ENCODE peak calls at places on chromosome 7, in eight cellular contexts. D is A549, M is stomach, J is heart right ventricle, O is Peyer's patch, N is GM23248, U is mammary epithelial cell, E is lower lobe of right lung. W is an unnamed sample.

GRCh38 chr7:151757274-151757673 is 119.6 kb downstream of the PRKAG2 start:
- DNase-seq in D (no peak), M (no peak), J (no peak), O (no peak), N (peak; percentile 48), U (no peak), E (no peak), W (no peak)

GRCh38 chr7:83547526-83547925 is 101.4 kb downstream of the SEMA3E start:
- DNase-seq in D (peak; percentile 7), M (peak; percentile 72), J (no peak), O (no peak), N (peak; percentile 42), U (peak; percentile 82), E (no peak), W (no peak)

GRCh38 chr7:143027032-143027431 is at the start of gene OR9A2:
- DNase-seq in D (no peak), M (no peak), J (no peak), O (no peak), N (no peak), U (no peak), E (no peak), W (no peak)

GRCh38 chr7:121081327-121081936 is 92.9 kb downstream of the CPED1 start:
- DNase-seq in D (peak; percentile 4), M (no peak), J (no peak), O (no peak), N (peak; percentile 83), U (peak; percentile 67), E (no peak), W (no peak)

GRCh38 chr7:95989301-95989700 is 216.9 kb downstream of the DYNC1I1 start:
- DNase-seq in D (no peak), M (peak; percentile 62), J (no peak), O (no peak), N (no peak), U (no peak), E (no peak), W (no peak)

GRCh38 chr7:156238366-156239133 is 402.0 kb upstream of the RNF32 start:
- DNase-seq in D (no peak), M (no peak), J (no peak), O (no peak), N (no peak), U (no peak), E (no peak), W (no peak)

GRCh38 chr7:28800150-28800549 is 158.0 kb downstream of the TRIL start:
- DNase-seq in D (no peak), M (no peak), J (peak; percentile 15), O (no peak), N (no peak), U (no peak), E (peak; percentile 71), W (no peak)

GRCh38 chr7:124275411-124275810 is 242.5 kb upstream of the TMEM229A start:
- DNase-seq in D (no peak), M (no peak), J (no peak), O (no peak), N (no peak), U (no peak), E (no peak), W (no peak)

GRCh38 chr7:102111063-102111757 is 175.5 kb upstream of the SH2B2 start:
- DNase-seq in D (no peak), M (no peak), J (no peak), O (no peak), N (no peak), U (no peak), E (no peak), W (no peak)

GRCh38 chr7:516606-517456 is 2.8 kb downstream of the PDGFA start:
- DNase-seq in D (peak; percentile 62), M (peak; percentile 72), J (peak; percentile 56), O (peak; percentile 91), N (peak; percentile 93), U (peak; percentile 73), E (no peak), W (peak; percentile 76)

GRCh38 chr7:114508096-114508495 is 93.5 kb downstream of the FOXP2 start:
- DNase-seq in D (no peak), M (no peak), J (no peak), O (no peak), N (peak; percentile 58), U (no peak), E (no peak), W (no peak)

GRCh38 chr7:143356414-143357050 is 6.0 kb downstream of the FAM131B start:
- DNase-seq in D (no peak), M (no peak), J (no peak), O (no peak), N (no peak), U (no peak), E (no peak), W (no peak)

GRCh38 chr7:132778761-132779160 is 202.5 kb upstream of the PLXNA4 start:
- DNase-seq in D (no peak), M (no peak), J (no peak), O (no peak), N (no peak), U (peak; percentile 9), E (no peak), W (no peak)

GRCh38 chr7:51045319-51046102 is 262.8 kb upstream of the GRB10 start:
- DNase-seq in D (peak; percentile 49), M (no peak), J (no peak), O (no peak), N (peak; percentile 30), U (peak; percentile 60), E (no peak), W (no peak)

GRCh38 chr7:42237162-42237821 is at the start of gene GLI3:
- DNase-seq in D (peak; percentile 60), M (peak; percentile 58), J (peak; percentile 83), O (peak; percentile 61), N (peak; percentile 93), U (peak; percentile 93), E (peak; percentile 74), W (peak; percentile 90)

GRCh38 chr7:45626441-45627430 is 52.6 kb downstream of the ADCY1 start:
- DNase-seq in D (no peak), M (no peak), J (no peak), O (no peak), N (no peak), U (no peak), E (no peak), W (no peak)

GRCh38 chr7:130463553-130464434 is 23.0 kb upstream of the CEP41 start:
- DNase-seq in D (no peak), M (no peak), J (no peak), O (no peak), N (no peak), U (no peak), E (no peak), W (no peak)

DNA sequence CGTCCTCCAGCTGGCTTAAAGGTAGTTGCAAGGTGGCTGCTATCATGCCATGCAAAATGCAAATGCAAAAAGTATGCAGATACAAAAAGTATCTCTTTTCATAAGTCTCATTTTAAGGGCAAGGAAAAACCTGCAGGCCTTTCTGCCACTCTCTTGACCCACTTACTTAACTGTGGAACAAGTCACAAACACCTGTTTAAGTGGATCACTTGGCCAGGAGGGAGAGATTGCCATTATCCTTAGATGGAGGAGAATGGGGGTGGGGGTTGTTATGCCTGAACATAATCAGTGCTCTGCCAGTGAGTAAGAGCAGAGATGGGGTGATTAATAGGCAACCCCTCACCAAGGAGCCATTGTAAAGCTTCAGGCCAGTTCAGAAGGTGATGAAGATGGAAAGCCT is 25.1 kb upstream of the HERPUD2 start:
- DNase-seq in D (no peak), M (no peak), J (no peak), O (no peak), N (no peak), U (no peak), E (no peak), W (no peak)
- H3K27ac ChIP-seq in D (no peak overlapping the region), M (no peak overlapping the region), J (no peak overlapping the region), O (no peak overlapping the region), N (no peak overlapping the region), U (no peak overlapping the region), E (no peak overlapping the region), W (no peak overlapping the region)

DNA sequence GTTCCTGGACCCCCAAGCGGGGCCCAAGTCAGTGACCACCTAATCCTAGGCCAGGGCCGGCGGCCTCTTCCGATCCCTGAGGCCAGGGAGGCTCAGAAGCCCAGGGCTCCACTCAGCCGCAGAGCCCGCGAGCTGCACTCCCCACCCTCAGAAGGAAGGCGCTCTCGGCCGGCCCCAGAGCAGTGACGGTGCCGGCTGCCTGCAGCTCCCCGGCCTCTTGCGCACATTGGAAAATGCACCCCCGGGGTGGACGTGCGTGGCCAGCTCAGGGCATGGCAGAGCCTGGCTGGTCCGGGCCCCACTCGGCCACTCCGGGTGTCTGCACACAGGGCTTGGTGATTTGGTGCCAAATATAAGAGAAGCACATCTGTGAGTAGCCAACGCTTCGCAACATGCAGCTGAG is 269.1 kb downstream of the PTPRN2 start:
- DNase-seq in D (no peak), M (no peak), J (no peak), O (no peak), N (no peak), U (no peak), E (no peak), W (no peak)
- H3K9me3 ChIP-seq in D (no peaks in the 10 kb centered on the region), M (no peaks in the 10 kb centered on the region), J (no peaks in the 10 kb centered on the region), O (no peaks in the 10 kb centered on the region), N (no peaks in the 10 kb centered on the region), U (peaks cover 51% of the 10 kb centered on the region), E (no peaks in the 10 kb centered on the region), W (peaks cover 1% of the 10 kb centered on the region)

DNA sequence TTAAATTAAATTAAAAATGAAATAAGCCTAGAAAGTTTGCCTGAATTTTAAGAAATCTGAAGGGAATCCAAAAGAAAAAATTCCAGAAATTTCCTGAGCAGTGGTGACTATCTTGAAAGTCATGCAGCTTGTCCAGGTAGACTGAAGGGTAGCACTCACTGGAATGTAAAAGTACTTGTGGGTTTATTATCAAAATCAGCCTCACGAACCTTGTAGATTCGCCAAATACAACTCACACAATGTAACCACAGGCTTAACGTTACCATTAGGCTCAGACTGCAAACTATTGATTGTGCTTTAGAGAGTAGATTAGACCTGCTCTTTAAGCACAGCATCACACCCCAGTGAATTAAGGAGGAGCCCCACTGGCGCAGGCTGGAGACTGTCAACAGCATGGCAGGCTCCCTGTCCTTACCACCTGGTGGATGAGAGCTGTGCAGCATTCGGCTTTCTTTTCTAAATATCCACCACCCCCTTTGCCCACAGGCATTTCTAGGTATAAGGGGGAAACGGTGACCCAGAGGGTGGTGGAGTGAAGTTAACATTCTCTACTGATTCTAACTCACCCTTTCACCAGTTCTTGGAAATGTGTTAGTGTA is 56.7 kb downstream of the GSDME start:
- DNase-seq in D (no peak), M (no peak), J (no peak), O (no peak), N (no peak), U (peak; percentile 37), E (no peak), W (no peak)
- H3K27ac ChIP-seq in D (no peak overlapping the region), M (no peak overlapping the region), J (no peak overlapping the region), O (no peak overlapping the region), N (no peak overlapping the region), U (peak overlapping the region; percentile 11), E (no peak overlapping the region), W (no peak overlapping the region)

GRCh38 chr7:55382251-55382650 is 17.1 kb downstream of the LANCL2 start:
- DNase-seq in D (no peak), M (no peak), J (no peak), O (no peak), N (no peak), U (no peak), E (no peak), W (no peak)
- H3K9me3 ChIP-seq in D (peaks cover 13% of the 10 kb centered on the region), M (no peaks in the 10 kb centered on the region), J (no peaks in the 10 kb centered on the region), O (no peaks in the 10 kb centered on the region), N (no peaks in the 10 kb centered on the region), U (peaks cover 17% of the 10 kb centered on the region), E (peaks cover 11% of the 10 kb centered on the region), W (no peaks in the 10 kb centered on the region)